ENCODE peak calls at places on chromosomes 3 and 15, in four cellular contexts. One of them, this sample, is unnamed.
A peak's percentile ranks its signal among the peaks of the same experiment; 100 is the strongest.

GRCh38 chr3:66480666-66481065 is 20.2 kb downstream of the LRIG1 start:
- DNase-seq in A549: no peak
- DNase-seq in H1: no peak
- DNase-seq in hepatocyte: no peak
- DNase-seq in this sample: no peak

GRCh38 chr3:50550079-50550736 is 17.3 kb downstream of the C3orf18 start:
- DNase-seq in A549: peak; percentile 52
- DNase-seq in H1: peak; percentile 94
- DNase-seq in hepatocyte: peak; percentile 69
- DNase-seq in this sample: peak; percentile 81

GRCh38 chr3:150844484-150844883 is 60.8 kb downstream of the MINDY4B start:
- DNase-seq in A549: no peak
- DNase-seq in H1: no peak
- DNase-seq in hepatocyte: no peak
- DNase-seq in this sample: no peak

GRCh38 chr3:8557298-8557697 is 55.7 kb downstream of the LMCD1 start:
- DNase-seq in A549: no peak
- DNase-seq in H1: no peak
- DNase-seq in hepatocyte: no peak
- DNase-seq in this sample: no peak

GRCh38 chr3:80564391-80564790 is 796.6 kb upstream of the ROBO1 start:
- DNase-seq in A549: no peak
- DNase-seq in H1: no peak
- DNase-seq in hepatocyte: no peak
- DNase-seq in this sample: no peak

GRCh38 chr15:82966671-82967071 is 14.2 kb upstream of the HOMER2 start:
- DNase-seq in A549: no peak
- DNase-seq in H1: no peak
- DNase-seq in hepatocyte: no peak
- DNase-seq in this sample: no peak

GRCh38 chr3:110126065-110126464 is 788.7 kb upstream of the DPPA4 start:
- DNase-seq in A549: no peak
- DNase-seq in H1: no peak
- DNase-seq in hepatocyte: no peak
- DNase-seq in this sample: no peak

GRCh38 chr15:101159096-101159935 is 92.5 kb downstream of the CHSY1 start:
- DNase-seq in A549: no peak
- DNase-seq in H1: no peak
- DNase-seq in hepatocyte: no peak
- DNase-seq in this sample: no peak

GRCh38 chr15:93217343-93217742 is 128.3 kb upstream of the RGMA start:
- DNase-seq in A549: no peak
- DNase-seq in H1: peak; percentile 19
- DNase-seq in hepatocyte: no peak
- DNase-seq in this sample: no peak

GRCh38 chr3:16587047-16587702 is 18.0 kb downstream of the DAZL start:
- DNase-seq in A549: no peak
- DNase-seq in H1: no peak
- DNase-seq in hepatocyte: no peak
- DNase-seq in this sample: peak; percentile 6

GRCh38 chr3:189394599-189395121 is 222.9 kb downstream of the TPRG1 start:
- DNase-seq in A549: no peak
- DNase-seq in H1: no peak
- DNase-seq in hepatocyte: no peak
- DNase-seq in this sample: no peak

GRCh38 chr3:8519774-8520448 is 18.3 kb downstream of the LMCD1 start:
- DNase-seq in A549: no peak
- DNase-seq in H1: no peak
- DNase-seq in hepatocyte: no peak
- DNase-seq in this sample: no peak

GRCh38 chr3:48039487-48040190 is 23.4 kb upstream of the MAP4 start:
- DNase-seq in A549: peak; percentile 9
- DNase-seq in H1: no peak
- DNase-seq in hepatocyte: peak; percentile 44
- DNase-seq in this sample: peak; percentile 50

GRCh38 chr3:102089904-102090492 is 240.7 kb downstream of the NFKBIZ start:
- DNase-seq in A549: peak; percentile 20
- DNase-seq in H1: no peak
- DNase-seq in hepatocyte: peak; percentile 77
- DNase-seq in this sample: peak; percentile 18

DNA sequence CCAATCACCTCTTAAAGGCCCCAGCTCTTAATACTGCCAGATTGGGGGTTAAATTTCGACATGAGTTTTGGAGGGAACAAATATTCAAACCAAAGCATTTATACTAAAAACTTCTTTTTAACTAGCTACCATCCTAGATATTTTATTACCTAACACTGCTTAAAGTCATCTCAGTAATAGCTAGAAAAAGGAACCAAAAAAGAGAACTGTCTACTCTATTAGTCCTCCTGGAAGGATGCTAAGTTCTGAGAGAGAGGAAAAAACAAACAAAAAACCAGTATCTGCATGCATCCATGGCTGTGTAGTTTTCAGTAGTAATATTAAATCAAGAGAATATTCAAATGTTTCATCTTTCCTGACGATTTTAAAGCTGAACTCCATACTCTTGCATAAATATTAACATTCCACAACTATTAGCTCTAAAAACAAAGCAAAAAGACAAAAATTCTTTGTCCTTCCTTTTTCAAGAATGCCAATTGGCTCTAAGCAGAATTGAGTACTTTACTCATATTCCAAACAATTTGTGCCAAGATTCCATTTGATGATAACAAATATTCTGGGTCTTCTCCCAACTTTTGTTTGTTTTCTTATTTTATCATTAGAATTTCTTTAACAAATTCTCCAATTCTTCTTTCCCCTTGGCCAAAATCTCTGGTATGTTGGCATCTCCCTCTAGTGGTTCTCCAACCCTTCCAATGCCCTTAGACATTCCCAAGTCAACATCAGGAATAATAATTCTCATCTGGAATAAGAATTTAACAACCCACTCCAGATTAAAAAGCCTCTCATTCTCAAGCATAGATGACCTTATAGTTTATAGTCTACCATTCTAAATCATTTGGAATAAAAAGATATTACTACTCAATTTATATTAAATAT is 5.5 kb downstream of the CPOX start:
- DNase-seq in A549: no peak
- DNase-seq in H1: no peak
- DNase-seq in hepatocyte: no peak
- DNase-seq in this sample: no peak
- H3K4me2 ChIP-seq in A549: no peak overlapping the region
- H3K4me2 ChIP-seq in H1: no peak overlapping the region
- H3K4me2 ChIP-seq in hepatocyte: no peak overlapping the region
- H3K4me2 ChIP-seq in this sample: no peak overlapping the region

DNA sequence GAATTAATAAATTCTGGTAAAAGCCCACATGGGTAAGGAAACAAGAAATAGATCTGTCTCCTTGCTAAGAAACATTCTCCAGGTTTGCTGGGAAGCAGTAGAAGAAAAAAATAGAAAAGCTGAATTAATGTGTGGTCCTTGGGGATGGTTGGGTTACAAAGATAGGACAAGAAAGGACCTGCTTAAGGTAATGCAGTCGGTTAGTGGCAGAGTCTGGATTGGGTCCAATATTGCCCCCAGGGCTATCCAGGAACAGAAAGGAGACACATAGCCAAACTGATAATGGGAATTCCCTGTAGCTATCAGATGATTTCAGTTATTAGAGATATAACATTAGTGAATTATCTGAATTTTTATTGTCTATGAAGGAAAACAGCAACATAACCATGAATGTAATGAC is 584.3 kb downstream of the ROBO1 start:
- DNase-seq in A549: no peak
- DNase-seq in H1: no peak
- DNase-seq in hepatocyte: no peak
- DNase-seq in this sample: no peak
- H3K4me2 ChIP-seq in A549: no peak overlapping the region
- H3K4me2 ChIP-seq in H1: no peak overlapping the region
- H3K4me2 ChIP-seq in hepatocyte: peak overlapping the region; percentile 55
- H3K4me2 ChIP-seq in this sample: no peak overlapping the region

GRCh38 chr3:41431386-41431785 is 232.1 kb downstream of the CTNNB1 start:
- DNase-seq in A549: no peak
- DNase-seq in H1: no peak
- DNase-seq in hepatocyte: no peak
- DNase-seq in this sample: no peak

GRCh38 chr3:41434781-41435180 is 235.5 kb downstream of the CTNNB1 start:
- DNase-seq in A549: no peak
- DNase-seq in H1: no peak
- DNase-seq in hepatocyte: no peak
- DNase-seq in this sample: no peak

GRCh38 chr3:41426485-41426884 is 227.2 kb downstream of the CTNNB1 start:
- DNase-seq in A549: no peak
- DNase-seq in H1: no peak
- DNase-seq in hepatocyte: no peak
- DNase-seq in this sample: no peak

GRCh38 chr3:41430886-41431285 is 231.6 kb downstream of the CTNNB1 start:
- DNase-seq in A549: no peak
- DNase-seq in H1: no peak
- DNase-seq in hepatocyte: no peak
- DNase-seq in this sample: no peak
- H3K4me2 ChIP-seq in A549: no peak overlapping the region
- H3K4me2 ChIP-seq in H1: no peak overlapping the region
- H3K4me2 ChIP-seq in hepatocyte: no peak overlapping the region
- H3K4me2 ChIP-seq in this sample: no peak overlapping the region

GRCh38 chr15:86876387-86876786 is 796.7 kb downstream of the AGBL1 start:
- DNase-seq in A549: no peak
- DNase-seq in H1: no peak
- DNase-seq in hepatocyte: no peak
- DNase-seq in this sample: no peak
- H3K4me2 ChIP-seq in A549: no peak overlapping the region
- H3K4me2 ChIP-seq in H1: no peak overlapping the region
- H3K4me2 ChIP-seq in hepatocyte: no peak overlapping the region
- H3K4me2 ChIP-seq in this sample: no peak overlapping the region

GRCh38 chr3:194494951-194495374 is 8.2 kb upstream of the ATP13A3 start:
- DNase-seq in A549: no peak
- DNase-seq in H1: no peak
- DNase-seq in hepatocyte: peak; percentile 57
- DNase-seq in this sample: no peak
- H3K4me2 ChIP-seq in A549: peak overlapping the region; percentile 13
- H3K4me2 ChIP-seq in H1: no peak overlapping the region
- H3K4me2 ChIP-seq in hepatocyte: no peak overlapping the region
- H3K4me2 ChIP-seq in this sample: no peak overlapping the region

GRCh38 chr3:46536758-46537157 is 29.3 kb downstream of the LRRC2 start:
- DNase-seq in A549: no peak
- DNase-seq in H1: no peak
- DNase-seq in hepatocyte: no peak
- DNase-seq in this sample: no peak
- H3K4me2 ChIP-seq in A549: no peak overlapping the region
- H3K4me2 ChIP-seq in H1: no peak overlapping the region
- H3K4me2 ChIP-seq in hepatocyte: no peak overlapping the region
- H3K4me2 ChIP-seq in this sample: no peak overlapping the region

DNA sequence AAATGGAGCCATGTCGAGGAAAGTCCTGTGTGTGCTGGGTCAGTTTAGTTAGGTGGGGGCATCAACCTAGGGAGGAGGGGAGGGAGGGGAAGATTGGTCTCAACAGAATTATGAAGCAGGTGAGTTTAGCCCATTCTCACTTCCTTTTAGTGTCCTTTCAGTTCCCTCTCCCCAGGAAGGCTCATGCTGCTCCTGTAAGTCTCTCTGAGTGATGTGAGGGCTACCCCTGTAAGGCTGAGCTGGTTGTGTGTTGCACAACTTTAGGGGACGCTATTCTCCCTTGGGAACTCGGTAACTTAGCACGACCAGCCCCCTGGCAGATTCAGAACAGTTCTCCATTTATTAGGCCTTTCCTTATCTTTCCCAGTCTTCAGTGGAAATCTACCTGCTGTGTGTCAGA is 21.2 kb downstream of the IL5RA start:
- DNase-seq in A549: no peak
- DNase-seq in H1: no peak
- DNase-seq in hepatocyte: no peak
- DNase-seq in this sample: no peak
- H3K4me2 ChIP-seq in A549: no peak overlapping the region
- H3K4me2 ChIP-seq in H1: no peak overlapping the region
- H3K4me2 ChIP-seq in hepatocyte: no peak overlapping the region
- H3K4me2 ChIP-seq in this sample: no peak overlapping the region

DNA sequence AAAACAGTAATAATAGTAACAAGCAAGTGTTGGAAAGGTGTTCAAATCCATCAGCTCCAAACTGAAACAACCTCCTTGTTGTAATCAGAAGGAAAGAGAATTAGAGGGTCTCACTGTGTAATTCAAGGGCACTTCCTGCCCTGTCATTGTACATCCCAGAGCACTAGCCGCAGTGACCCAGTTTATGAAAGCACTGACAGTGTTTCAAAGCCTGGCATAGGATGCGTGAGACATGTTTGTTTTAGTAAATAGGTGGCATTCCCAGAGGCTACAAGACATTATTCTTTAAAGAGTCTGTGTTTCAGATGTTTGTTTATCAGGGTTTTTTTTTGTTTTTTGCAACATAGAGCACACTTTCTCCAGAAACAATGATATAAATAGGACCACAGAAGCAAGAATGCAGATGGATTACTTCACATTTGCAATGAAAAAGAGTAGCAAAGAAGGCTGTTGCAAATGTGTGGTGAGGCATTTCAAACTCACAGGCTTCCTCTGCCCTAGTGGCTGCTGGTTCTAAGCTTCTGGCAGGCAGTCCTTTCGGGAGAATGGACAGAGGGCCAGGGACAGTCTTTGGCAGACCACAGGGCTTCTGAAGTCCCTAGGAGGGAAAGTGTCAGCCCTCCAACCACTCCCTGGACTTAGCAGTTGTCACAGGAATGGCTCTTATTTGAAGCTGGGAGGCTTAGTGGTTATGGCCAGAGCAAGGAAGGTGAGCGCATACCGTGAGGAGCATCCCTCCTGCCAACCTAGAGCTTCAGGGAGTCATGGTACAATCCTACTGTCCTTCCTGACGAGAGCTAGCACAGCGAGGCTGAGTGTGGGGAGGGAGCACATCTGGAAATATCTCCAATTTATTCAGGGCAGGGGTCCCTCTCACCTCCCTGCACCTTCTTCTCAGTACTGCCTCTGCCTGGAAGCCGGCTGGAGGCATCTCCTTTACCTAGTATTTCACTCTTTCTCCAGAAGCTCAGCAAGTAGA is 31.4 kb upstream of the TIPARP start:
- DNase-seq in A549: no peak
- DNase-seq in H1: no peak
- DNase-seq in hepatocyte: no peak
- DNase-seq in this sample: no peak
- H3K4me2 ChIP-seq in A549: no peak overlapping the region
- H3K4me2 ChIP-seq in H1: peak overlapping the region; percentile 20
- H3K4me2 ChIP-seq in hepatocyte: peak overlapping the region; percentile 41
- H3K4me2 ChIP-seq in this sample: no peak overlapping the region

This sample was measured in neural progenitor cell.